ENCODE peak calls at places on chromosomes 6 and 20, in four cellular contexts. V, O, J and T are unnamed samples.

GRCh38 chr6:149813351-149813750 is 50.8 kb downstream of the LRP11 start:
- DNase-seq in O (no peak), J (no peak), V (no peak), T (no peak)

GRCh38 chr6:106692112-106692822 is 62.9 kb downstream of the QRSL1 start:
- DNase-seq in V (peak), J (no peak), O (no peak), T (no peak)

GRCh38 chr20:64101731-64102621 is 5.4 kb downstream of the NPBWR2 start:
- DNase-seq in V (no peak), O (peak), J (peak), T (peak)

GRCh38 chr20:39961667-39962066 is 727.4 kb downstream of the MAFB start:
- DNase-seq in O (no peak), J (no peak), V (no peak), T (no peak)

GRCh38 chr6:30703821-30704220 is 13.0 kb upstream of the NRM start:
- DNase-seq in J (no peak), V (no peak), O (no peak), T (no peak)

GRCh38 chr6:33926451-33926850 is 122.6 kb upstream of the MLN start:
- DNase-seq in V (no peak), J (no peak), O (no peak), T (no peak)

GRCh38 chr6:79869600-79870084 is 77.7 kb downstream of the ELOVL4 start:
- DNase-seq in J (peak), V (peak), O (peak), T (peak)

GRCh38 chr20:22686097-22686496 is 101.7 kb upstream of the FOXA2 start:
- DNase-seq in V (peak), O (no peak), J (no peak), T (no peak)

GRCh38 chr6:45959534-45960195 is 56.0 kb downstream of the CLIC5 start:
- DNase-seq in V (no peak), J (no peak), O (no peak), T (no peak)

GRCh38 chr6:160041608-160042007 is 72.7 kb downstream of the IGF2R start:
- DNase-seq in J (no peak), O (no peak), V (peak), T (no peak)

GRCh38 chr6:79607000-79607399 is 24.1 kb upstream of the SH3BGRL2 start:
- DNase-seq in O (no peak), V (peak), J (no peak), T (no peak)

GRCh38 chr6:162485464-162485863 is 242.1 kb downstream of the PRKN start:
- DNase-seq in J (no peak), V (no peak), O (no peak), T (no peak)

GRCh38 chr6:36848658-36849441 is 9.6 kb upstream of the CPNE5 start:
- DNase-seq in O (no peak), J (no peak), V (no peak), T (no peak)

GRCh38 chr20:2237059-2237458 is 58.7 kb upstream of the TGM3 start:
- DNase-seq in J (no peak), V (peak), O (no peak), T (no peak)
- TF ChIP-seq CTCF in J (no peak), V (peak), O (no peak), T (peak)

GRCh38 chr6:28542440-28543293 is 17.0 kb downstream of the GPX5 start:
- DNase-seq in O (peak), V (peak), J (peak), T (no peak)

GRCh38 chr6:28544211-28544610 is 18.5 kb downstream of the GPX5 start:
- DNase-seq in V (no peak), O (no peak), J (peak), T (no peak)

GRCh38 chr6:28545955-28546354 is 20.3 kb downstream of the GPX5 start:
- DNase-seq in J (no peak), V (no peak), O (no peak), T (no peak)

GRCh38 chr6:28541996-28542395 is 16.3 kb downstream of the GPX5 start:
- DNase-seq in O (no peak), J (no peak), V (no peak), T (no peak)

GRCh38 chr6:28543671-28544131 is 18.0 kb downstream of the GPX5 start:
- DNase-seq in O (peak), J (peak), V (no peak), T (no peak)
- TF ChIP-seq CTCF in O (no peak), J (no peak), V (no peak), T (no peak)

GRCh38 chr20:34704177-34705007 is at the start of gene TP53INP2:
- DNase-seq in O (peak), J (peak), V (peak), T (peak)

GRCh38 chr20:34705383-34706021 is 1.4 kb downstream of the TP53INP2 start:
- DNase-seq in V (no peak), O (no peak), J (no peak), T (peak)

GRCh38 chr20:34703061-34703572 is 1.0 kb upstream of the TP53INP2 start:
- DNase-seq in V (no peak), O (no peak), J (no peak), T (no peak)

GRCh38 chr20:34705008-34705382 is 851 bp downstream of the TP53INP2 start:
- DNase-seq in J (no peak), V (no peak), O (no peak), T (no peak)

DNA sequence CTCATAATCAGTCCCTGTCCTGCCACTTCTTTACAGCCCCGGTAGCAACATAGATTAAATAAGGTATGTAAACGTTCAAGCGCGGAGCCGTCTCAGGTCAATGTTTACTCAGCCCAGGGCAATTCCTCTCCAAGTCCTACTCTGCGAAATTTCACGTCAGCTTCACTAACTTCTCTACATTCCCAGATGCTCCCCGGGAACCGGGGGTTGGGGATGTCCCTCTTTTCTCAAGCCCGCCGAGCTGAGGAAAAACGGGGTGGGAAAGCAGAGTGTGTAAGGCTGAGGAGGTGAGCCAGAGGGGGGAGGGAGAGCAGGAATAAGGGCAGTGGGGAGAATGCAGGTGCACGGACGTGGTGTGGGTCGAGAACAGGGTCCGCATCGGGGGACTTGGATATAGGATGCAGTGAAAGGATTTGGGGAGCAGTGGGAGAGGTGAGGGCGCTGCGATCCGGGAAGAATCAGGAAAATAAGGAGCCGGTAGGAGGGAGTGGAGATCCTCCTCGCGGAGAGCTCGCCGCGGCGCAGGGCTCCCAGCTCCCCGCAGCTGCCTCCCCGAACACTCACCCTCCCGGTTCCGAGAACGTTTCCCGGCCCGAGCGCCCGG is 469 bp upstream of the TP53INP2 start:
- DNase-seq in J (no peak), O (no peak), V (no peak), T (no peak)
- TF ChIP-seq CTCF in J (no peak), O (no peak), V (no peak), T (no peak)

GRCh38 chr6:29489286-29489685 is 1.5 kb upstream of the MAS1L start:
- DNase-seq in V (no peak), J (no peak), O (no peak), T (no peak)
- TF ChIP-seq CTCF in V (no peak), J (no peak), O (no peak), T (no peak)

DNA sequence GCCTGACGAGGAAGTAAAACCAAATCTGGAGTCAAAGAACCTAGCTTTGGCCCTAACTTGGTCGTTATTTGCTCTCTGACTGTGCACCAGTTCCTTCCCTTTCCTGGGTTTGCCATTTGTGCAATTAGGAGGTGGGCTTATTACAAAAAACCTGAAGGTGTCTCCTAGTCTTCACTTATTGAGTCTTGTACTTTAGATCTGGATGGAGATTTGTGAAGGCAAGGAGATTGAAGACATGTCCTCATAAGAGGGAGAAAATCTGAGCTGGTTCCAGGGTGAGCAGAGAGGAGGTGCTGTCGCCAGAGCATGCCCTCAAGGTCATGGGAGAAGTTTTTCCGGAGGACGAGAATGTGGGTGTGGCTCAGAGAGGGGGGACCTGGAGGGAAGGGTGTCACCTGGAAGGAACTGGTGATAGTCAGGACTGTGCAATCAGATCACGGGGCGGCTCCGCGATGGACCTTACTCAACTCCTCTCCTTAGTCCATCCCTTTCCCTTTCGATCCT is 703 bp upstream of the ACSS2 start:
- DNase-seq in V (no peak), J (no peak), O (no peak), T (no peak)
- TF ChIP-seq CTCF in V (no peak), J (no peak), O (no peak), T (peak)

GRCh38 chr20:44650777-44651493 is 564 bp downstream of the ADA start:
- DNase-seq in J (no peak), O (peak), V (no peak), T (no peak)

GRCh38 chr20:44653536-44653935 is 2.0 kb upstream of the ADA start:
- DNase-seq in V (no peak), O (no peak), J (no peak), T (no peak)

GRCh38 chr20:44649976-44650375 is 1.5 kb downstream of the ADA start:
- DNase-seq in V (no peak), O (no peak), J (no peak), T (no peak)

GRCh38 chr20:44648579-44648978 is 2.9 kb downstream of the ADA start:
- DNase-seq in V (no peak), O (no peak), J (no peak), T (no peak)

GRCh38 chr20:44651507-44652373 is at the start of gene ADA:
- DNase-seq in J (peak), V (no peak), O (peak), T (no peak)
- TF ChIP-seq CTCF in J (peak), V (no peak), O (no peak), T (no peak)

DNA sequence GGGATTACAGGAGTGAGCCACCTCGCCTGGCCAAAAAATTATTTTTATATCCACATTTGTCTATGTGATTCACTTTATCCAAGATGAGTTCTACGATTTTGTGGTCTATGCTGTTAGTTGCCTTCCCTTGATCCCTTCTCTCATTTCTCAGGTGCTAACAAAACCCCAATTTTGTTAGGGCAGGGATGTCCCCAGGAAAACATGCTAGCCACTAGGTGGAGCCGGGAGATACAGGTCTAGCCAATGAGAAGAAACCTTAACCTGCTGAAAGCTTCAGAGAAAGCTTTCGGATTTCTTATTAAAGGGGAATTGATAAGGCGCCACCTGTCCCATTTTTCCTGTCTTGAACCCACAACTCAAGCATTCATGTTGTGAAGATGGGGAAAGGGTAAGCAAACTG is 167.4 kb upstream of the OLIG3 start:
- DNase-seq in J (no peak), V (no peak), O (peak), T (no peak)
- TF ChIP-seq CTCF in J (peak), V (peak), O (peak), T (peak)